ENCODE peak calls at places on chromosome 5, in six cellular contexts. F, J, M, C, S and Y are unnamed samples.

GRCh38 chr5:141835928-141836667 is 42.1 kb downstream of the PCDH1 start:
- DNase-seq in F (no peak), J (peak), M (no peak), C (peak), S (peak), Y (no peak)

GRCh38 chr5:94157704-94158608 is 416.6 kb upstream of the POU5F2 start:
- DNase-seq in F (no peak), J (no peak), M (no peak), C (peak), S (no peak), Y (no peak)

GRCh38 chr5:169429044-169429443 is 128.1 kb upstream of the SLIT3 start:
- DNase-seq in F (no peak), J (no peak), M (no peak), C (no peak), S (no peak), Y (no peak)

GRCh38 chr5:9658726-9659125 is 28.6 kb upstream of the TAS2R1 start:
- DNase-seq in F (no peak), J (peak), M (no peak), C (no peak), S (no peak), Y (no peak)

GRCh38 chr5:88244686-88245085 is 24.0 kb downstream of the TMEM161B start:
- DNase-seq in F (no peak), J (peak), M (no peak), C (peak), S (no peak), Y (no peak)

GRCh38 chr5:137470111-137470920 is 28.8 kb downstream of the SPOCK1 start:
- DNase-seq in F (no peak), J (peak), M (no peak), C (no peak), S (peak), Y (no peak)

GRCh38 chr5:129664336-129664937 is 83.5 kb upstream of the MINAR2 start:
- DNase-seq in F (no peak), J (peak), M (peak), C (peak), S (peak), Y (no peak)

GRCh38 chr5:132655821-132656773 is 1.9 kb upstream of the IL13 start:
- DNase-seq in F (peak), J (no peak), M (peak), C (peak), S (no peak), Y (peak)

GRCh38 chr5:69525490-69525889 is 32.9 kb downstream of the OCLN start:
- DNase-seq in F (no peak), J (no peak), M (no peak), C (no peak), S (no peak), Y (no peak)

DNA sequence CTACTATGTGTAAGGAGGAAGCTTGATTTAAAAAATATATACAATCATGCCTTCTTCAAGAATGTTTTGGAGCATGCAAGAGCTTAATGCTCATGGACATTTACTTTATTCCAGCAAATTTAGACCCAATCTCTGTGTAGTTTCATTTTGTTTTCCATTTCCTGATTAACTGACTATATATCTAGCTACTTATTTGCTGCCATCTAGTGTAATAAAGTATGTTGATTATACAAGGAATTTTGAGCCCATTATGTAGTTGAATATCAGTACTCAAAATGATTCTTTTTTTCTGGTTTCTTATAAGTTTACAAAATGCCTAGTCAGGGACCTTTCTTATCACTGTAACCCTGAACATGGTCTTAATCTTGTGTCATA is 100.0 kb upstream of the CCDC152 start:
- DNase-seq in F (no peak), J (no peak), M (no peak), C (no peak), S (no peak), Y (no peak)
- TF ChIP-seq CTCF in F (peak), J (no peak), M (peak), C (peak), S (peak), Y (peak)

GRCh38 chr5:5422819-5423515 is 490 bp downstream of the ICE1 start:
- DNase-seq in F (no peak), J (no peak), M (no peak), C (peak), S (no peak), Y (no peak)

GRCh38 chr5:5421149-5421960 is 1.1 kb upstream of the ICE1 start:
- DNase-seq in F (no peak), J (peak), M (no peak), C (peak), S (no peak), Y (no peak)

GRCh38 chr5:5420251-5420650 is 2.2 kb upstream of the ICE1 start:
- DNase-seq in F (no peak), J (no peak), M (no peak), C (no peak), S (no peak), Y (no peak)

GRCh38 chr5:5424736-5425135 is 2.3 kb downstream of the ICE1 start:
- DNase-seq in F (no peak), J (no peak), M (no peak), C (no peak), S (no peak), Y (no peak)

DNA sequence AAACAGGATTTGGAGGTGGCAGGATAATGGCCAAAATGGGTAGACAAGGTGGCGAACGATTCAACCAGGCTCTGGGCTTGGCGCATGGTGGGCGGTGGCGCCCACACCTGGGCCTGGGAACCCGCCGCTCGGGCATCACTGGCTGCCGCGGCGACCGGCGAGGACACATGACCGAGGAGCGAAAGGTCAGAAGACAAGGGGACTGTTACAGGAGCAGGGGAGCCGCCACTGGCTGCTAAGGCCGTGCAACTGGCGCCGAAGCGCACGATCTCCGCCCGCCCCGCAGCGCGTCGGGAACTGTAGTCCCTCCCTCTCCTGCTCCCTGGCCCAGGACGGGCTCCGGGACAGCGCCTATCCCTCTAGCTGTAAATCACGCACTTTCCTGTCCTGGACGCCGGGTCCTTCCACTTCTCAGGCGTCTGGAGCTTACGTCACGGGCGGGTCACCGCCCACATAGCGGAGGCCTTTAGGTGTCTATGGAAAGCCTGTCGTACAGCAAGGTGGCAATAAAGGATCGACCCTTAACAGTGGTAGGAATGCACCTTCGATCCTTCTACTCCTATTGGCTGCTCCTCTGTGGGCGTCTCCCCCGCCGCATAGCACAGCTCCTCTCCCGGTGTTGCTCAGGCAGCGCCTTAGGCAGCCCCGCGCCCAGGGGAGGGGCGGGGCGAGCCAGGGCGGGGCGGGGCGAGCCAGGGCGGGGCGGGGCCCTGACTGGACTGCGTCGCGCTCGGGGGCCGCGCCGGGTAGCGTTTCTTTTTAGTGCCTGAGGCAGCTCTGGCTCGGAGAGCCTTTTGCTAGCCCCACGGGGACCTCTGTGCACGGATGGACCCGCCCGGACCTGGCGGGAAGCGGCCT is at the start of gene ICE1:
- DNase-seq in F (peak), J (peak), M (peak), C (peak), S (peak), Y (peak)
- TF ChIP-seq CTCF in F (no peak), J (peak), M (no peak), C (no peak), S (no peak), Y (no peak)

DNA sequence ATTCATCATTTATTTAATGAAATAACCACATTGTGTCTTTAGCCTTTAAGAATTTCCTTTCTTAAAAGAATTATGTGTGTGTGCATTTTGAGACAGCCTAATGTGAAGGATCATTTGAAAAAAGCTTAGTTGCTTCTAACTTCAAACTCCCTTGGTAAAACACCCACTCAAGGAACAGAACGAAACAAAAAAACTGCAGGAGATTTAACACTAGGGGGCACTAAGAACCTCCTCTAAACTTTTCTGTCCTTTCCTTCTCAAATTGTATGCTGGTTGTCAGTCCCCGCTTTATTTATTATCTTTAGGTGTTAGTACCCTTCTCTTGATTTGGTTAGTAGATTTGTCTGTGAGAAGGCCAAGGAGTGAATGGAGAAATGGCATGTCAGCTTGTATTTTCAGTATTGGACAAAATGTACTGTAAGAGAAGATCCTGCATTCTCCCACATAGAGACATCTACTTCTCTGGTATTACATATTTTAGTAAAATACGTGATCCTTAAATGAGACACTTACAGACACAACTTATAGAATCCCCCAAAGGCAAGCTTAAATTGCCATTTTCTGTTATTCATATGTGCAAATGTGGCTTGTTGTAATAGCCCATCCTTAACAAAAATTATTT is 229.7 kb downstream of the MRPS30 start:
- DNase-seq in F (no peak), J (peak), M (peak), C (peak), S (no peak), Y (no peak)
- TF ChIP-seq CTCF in F (peak), J (peak), M (peak), C (peak), S (peak), Y (peak)

DNA sequence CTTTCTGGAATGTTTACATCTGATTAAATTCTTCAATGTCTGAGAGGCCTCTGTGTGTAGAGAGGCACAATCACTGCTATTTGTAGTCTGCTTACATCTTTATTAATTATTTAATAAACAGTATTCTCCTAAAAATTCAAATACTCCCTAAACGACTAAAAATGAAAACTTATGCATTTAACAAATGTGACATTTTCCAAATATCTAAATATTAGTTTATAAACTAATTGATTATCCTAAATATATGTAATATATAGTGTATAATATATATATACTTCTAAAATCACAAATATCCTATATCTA is 57.7 kb upstream of the ZBED3 start:
- DNase-seq in F (no peak), J (no peak), M (no peak), C (no peak), S (no peak), Y (no peak)
- TF ChIP-seq CTCF in F (no peak), J (no peak), M (no peak), C (no peak), S (no peak), Y (peak)

DNA sequence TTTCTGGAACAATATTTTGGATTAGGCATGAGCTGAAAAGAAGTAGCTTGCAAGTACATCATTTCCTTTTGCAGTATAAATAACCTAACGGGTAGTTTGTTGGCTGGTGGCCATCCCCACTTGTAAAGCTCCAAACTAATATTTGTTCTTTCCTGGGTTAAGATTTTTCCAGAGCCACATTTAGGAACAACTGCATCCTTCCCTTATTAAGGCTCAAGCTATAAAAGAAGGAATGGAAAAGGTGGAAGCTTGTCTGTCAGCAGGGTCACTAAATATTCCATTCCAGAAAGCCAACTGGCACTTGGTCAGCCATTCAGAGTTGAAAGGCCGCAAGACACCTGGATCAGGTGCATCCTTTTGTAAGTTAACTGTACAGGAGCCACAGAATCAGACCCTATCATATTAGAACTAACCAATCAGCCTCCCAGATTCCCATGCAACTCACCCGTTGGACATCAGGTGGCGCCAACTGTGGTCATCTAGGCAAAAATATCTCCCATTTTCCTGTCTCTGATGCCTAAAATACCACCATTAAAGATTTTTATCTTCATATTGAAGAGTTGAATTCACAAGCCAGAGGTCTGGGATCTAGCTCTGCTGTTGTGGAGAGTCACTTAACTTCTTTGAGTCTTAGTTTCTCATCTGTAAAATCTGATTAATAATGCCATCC is 82.9 kb downstream of the PTCD2 start:
- DNase-seq in F (no peak), J (no peak), M (no peak), C (peak), S (peak), Y (no peak)
- TF ChIP-seq CTCF in F (peak), J (peak), M (peak), C (peak), S (no peak), Y (peak)

GRCh38 chr5:124725040-124725434 is 21.4 kb downstream of the ZNF608 start:
- DNase-seq in F (no peak), J (no peak), M (no peak), C (peak), S (no peak), Y (no peak)
- TF ChIP-seq CTCF in F (no peak), J (peak), M (peak), C (peak), S (no peak), Y (peak)

GRCh38 chr5:45521067-45521466 is 175.1 kb downstream of the HCN1 start:
- DNase-seq in F (no peak), J (no peak), M (peak), C (peak), S (no peak), Y (no peak)
- TF ChIP-seq CTCF in F (peak), J (peak), M (peak), C (peak), S (no peak), Y (peak)

DNA sequence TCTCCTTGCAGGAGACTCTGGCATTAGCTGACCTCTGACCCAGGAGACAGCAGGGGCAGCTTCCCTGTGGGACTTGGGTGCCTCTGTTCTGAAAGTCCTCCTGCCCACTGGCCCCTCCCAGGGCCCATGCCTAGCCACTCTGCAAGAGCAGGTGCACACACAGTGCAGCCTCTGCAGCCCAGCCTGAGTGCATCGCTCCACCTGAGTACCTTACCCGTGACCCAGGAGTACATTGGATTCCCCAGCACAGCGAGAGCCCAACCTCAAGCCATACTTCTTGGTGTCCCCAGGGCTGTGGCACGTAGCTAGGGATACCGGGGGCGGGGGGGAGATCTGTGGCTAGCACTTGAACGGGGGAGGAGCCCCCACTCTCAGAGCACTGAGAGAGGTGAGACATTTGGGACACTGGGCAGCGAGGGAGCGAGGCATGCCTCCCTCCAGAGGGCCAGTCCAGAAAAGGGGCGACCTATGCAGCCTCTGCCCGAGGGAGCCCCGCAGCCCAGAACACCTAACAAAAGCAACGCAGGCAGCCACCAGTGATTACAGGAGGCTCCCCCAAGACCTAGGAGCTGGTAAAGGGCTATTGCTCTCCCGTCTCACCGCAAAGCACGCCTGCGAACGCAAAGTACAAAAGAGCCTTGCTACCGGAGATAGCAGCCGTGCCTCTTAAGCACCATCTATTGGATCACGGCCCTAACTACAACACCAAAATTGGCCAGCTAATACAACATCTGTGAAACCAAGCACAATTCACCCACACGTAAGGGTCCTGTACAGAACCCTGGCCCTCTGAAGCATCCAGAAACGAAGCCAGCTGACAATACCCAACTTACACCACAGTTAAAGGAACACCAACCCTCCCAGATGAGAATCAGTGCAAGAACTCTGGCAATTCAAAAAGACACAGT is 826 bp upstream of the PRDM9 start:
- DNase-seq in F (no peak), J (no peak), M (peak), C (peak), S (no peak), Y (no peak)
- TF ChIP-seq CTCF in F (peak), J (no peak), M (peak), C (peak), S (no peak), Y (peak)